ENCODE peak calls at places on chromosomes 12 and 14, in four cellular contexts. U is iris pigment epithelial cell, H is tibial nerve, N is NT2/D1. D is an unnamed sample.

GRCh38 chr12:570949-571794 is 92.1 kb downstream of the NINJ2 start:
- DNase-seq in U (peak), H (peak), N (no peak), D (no peak)

GRCh38 chr12:55642275-55643068 is 5.8 kb downstream of the OR10P1 start:
- DNase-seq in U (no peak), H (no peak), N (no peak), D (no peak)

GRCh38 chr14:69654109-69654508 is 42.7 kb downstream of the SUSD6 start:
- DNase-seq in U (no peak), H (no peak), N (no peak), D (no peak)

GRCh38 chr12:2501464-2502181 is 293.1 kb upstream of the FKBP4 start:
- DNase-seq in U (no peak), H (no peak), N (no peak), D (no peak)

GRCh38 chr14:32702571-32702970 is 236.1 kb upstream of the NPAS3 start:
- DNase-seq in U (no peak), H (peak), N (peak), D (no peak)

GRCh38 chr12:97805086-97805485 is 342.5 kb downstream of the RMST start:
- DNase-seq in U (no peak), H (no peak), N (no peak), D (no peak)

GRCh38 chr14:65850429-65851145 is 438.1 kb downstream of the FUT8 start:
- DNase-seq in U (no peak), H (no peak), N (no peak), D (no peak)

GRCh38 chr14:38135096-38135495 is 72.6 kb upstream of the SSTR1 start:
- DNase-seq in U (no peak), H (no peak), N (no peak), D (no peak)

GRCh38 chr12:126337556-126337955 is 1272.3 kb downstream of the AACS start:
- DNase-seq in U (peak), H (no peak), N (no peak), D (no peak)

GRCh38 chr12:122983789-122984515 is 3.5 kb downstream of the ARL6IP4 start:
- DNase-seq in U (peak), H (no peak), N (no peak), D (no peak)

GRCh38 chr12:72346331-72346944 is 74.3 kb downstream of the TRHDE start:
- DNase-seq in U (peak), H (peak), N (peak), D (no peak)

GRCh38 chr14:28635387-28635786 is 131.2 kb upstream of the FOXG1 start:
- DNase-seq in U (peak), H (peak), N (peak), D (no peak)

D was measured in central memory CD8-positive, alpha-beta T cell.